ENCODE peak calls at places on chromosomes 7 and 10, in five cellular contexts. One of them, this sample, is unnamed.

GRCh38 chr7:112995091-112995824 is 91.4 kb downstream of the GPR85 start:
- DNase-seq in OCI-LY7: no peak
- DNase-seq in MM.1S: no peak
- DNase-seq in heart right ventricle: peak; percentile 54
- DNase-seq in AG10803: peak; percentile 93
- DNase-seq in this sample: peak; percentile 62

GRCh38 chr7:12456506-12456905 is 52.8 kb upstream of the VWDE start:
- DNase-seq in OCI-LY7: no peak
- DNase-seq in MM.1S: no peak
- DNase-seq in heart right ventricle: no peak
- DNase-seq in AG10803: no peak
- DNase-seq in this sample: peak; percentile 17

GRCh38 chr10:110378019-110378418 is 73.3 kb upstream of the SMNDC1 start:
- DNase-seq in OCI-LY7: peak; percentile 55
- DNase-seq in MM.1S: no peak
- DNase-seq in heart right ventricle: no peak
- DNase-seq in AG10803: no peak
- DNase-seq in this sample: no peak

GRCh38 chr7:132161231-132161915 is 414.9 kb downstream of the PLXNA4 start:
- DNase-seq in OCI-LY7: no peak
- DNase-seq in MM.1S: no peak
- DNase-seq in heart right ventricle: peak; percentile 62
- DNase-seq in AG10803: peak; percentile 69
- DNase-seq in this sample: peak; percentile 38

GRCh38 chr7:73879977-73880681 is 19.2 kb downstream of the TMEM270 start:
- DNase-seq in OCI-LY7: no peak
- DNase-seq in MM.1S: no peak
- DNase-seq in heart right ventricle: no peak
- DNase-seq in AG10803: peak; percentile 96
- DNase-seq in this sample: peak; percentile 92

GRCh38 chr10:12388671-12389070 is 39.3 kb downstream of the CAMK1D start:
- DNase-seq in OCI-LY7: no peak
- DNase-seq in MM.1S: no peak
- DNase-seq in heart right ventricle: no peak
- DNase-seq in AG10803: no peak
- DNase-seq in this sample: no peak

GRCh38 chr7:108097703-108098102 is 32.5 kb downstream of the LAMB4 start:
- DNase-seq in OCI-LY7: peak; percentile 2
- DNase-seq in MM.1S: no peak
- DNase-seq in heart right ventricle: no peak
- DNase-seq in AG10803: no peak
- DNase-seq in this sample: no peak

GRCh38 chr10:106355450-106355849 is 809.1 kb downstream of the SORCS1 start:
- DNase-seq in OCI-LY7: no peak
- DNase-seq in MM.1S: no peak
- DNase-seq in heart right ventricle: no peak
- DNase-seq in AG10803: no peak
- DNase-seq in this sample: no peak

GRCh38 chr7:69739906-69740545 is 141.8 kb downstream of the AUTS2 start:
- DNase-seq in OCI-LY7: peak; percentile 35
- DNase-seq in MM.1S: no peak
- DNase-seq in heart right ventricle: peak; percentile 68
- DNase-seq in AG10803: peak; percentile 78
- DNase-seq in this sample: no peak

GRCh38 chr7:3260425-3260762 is 40.7 kb upstream of the SDK1 start:
- DNase-seq in OCI-LY7: no peak
- DNase-seq in MM.1S: no peak
- DNase-seq in heart right ventricle: no peak
- DNase-seq in AG10803: peak; percentile 33
- DNase-seq in this sample: peak; percentile 81

GRCh38 chr10:6200588-6201510 is 1.9 kb upstream of the PFKFB3 start:
- DNase-seq in OCI-LY7: peak; percentile 74
- DNase-seq in MM.1S: peak; percentile 41
- DNase-seq in heart right ventricle: peak; percentile 32
- DNase-seq in AG10803: peak; percentile 25
- DNase-seq in this sample: peak; percentile 59
- H3K4me3 ChIP-seq in OCI-LY7: peak overlapping the region; percentile 99
- H3K4me3 ChIP-seq in MM.1S: peak overlapping the region; percentile 53
- H3K4me3 ChIP-seq in heart right ventricle: peak overlapping the region; percentile 78
- H3K4me3 ChIP-seq in AG10803: peak overlapping the region; percentile 63
- H3K4me3 ChIP-seq in this sample: peak overlapping the region; percentile 59

GRCh38 chr10:33132626-33133025 is 174.6 kb upstream of the ITGB1 start:
- DNase-seq in OCI-LY7: peak; percentile 78
- DNase-seq in MM.1S: no peak
- DNase-seq in heart right ventricle: no peak
- DNase-seq in AG10803: no peak
- DNase-seq in this sample: no peak
- TF ChIP-seq CTCF in OCI-LY7: peak; percentile 82
- TF ChIP-seq CTCF in MM.1S: no peak
- TF ChIP-seq CTCF in heart right ventricle: no peak
- TF ChIP-seq CTCF in AG10803: no peak
- TF ChIP-seq CTCF in this sample: no peak

GRCh38 chr7:468141-468540 is 51.5 kb downstream of the PDGFA start:
- DNase-seq in OCI-LY7: no peak
- DNase-seq in MM.1S: no peak
- DNase-seq in heart right ventricle: no peak
- DNase-seq in AG10803: no peak
- DNase-seq in this sample: no peak
- H3K4me3 ChIP-seq in OCI-LY7: no peak overlapping the region
- H3K4me3 ChIP-seq in MM.1S: no peak overlapping the region
- H3K4me3 ChIP-seq in heart right ventricle: no peak overlapping the region
- H3K4me3 ChIP-seq in AG10803: no peak overlapping the region
- H3K4me3 ChIP-seq in this sample: no peak overlapping the region

GRCh38 chr7:129202058-129202777 is 13.8 kb downstream of the SMO start:
- DNase-seq in OCI-LY7: no peak
- DNase-seq in MM.1S: no peak
- DNase-seq in heart right ventricle: no peak
- DNase-seq in AG10803: no peak
- DNase-seq in this sample: no peak
- TF ChIP-seq CTCF in OCI-LY7: no peak
- TF ChIP-seq CTCF in MM.1S: no peak
- TF ChIP-seq CTCF in heart right ventricle: no peak
- TF ChIP-seq CTCF in AG10803: no peak
- TF ChIP-seq CTCF in this sample: no peak

GRCh38 chr10:130999376-131000202 is 311.9 kb downstream of the TCERG1L start:
- DNase-seq in OCI-LY7: no peak
- DNase-seq in MM.1S: no peak
- DNase-seq in heart right ventricle: no peak
- DNase-seq in AG10803: no peak
- DNase-seq in this sample: no peak

GRCh38 chr10:130997267-130998045 is 314.1 kb downstream of the TCERG1L start:
- DNase-seq in OCI-LY7: no peak
- DNase-seq in MM.1S: no peak
- DNase-seq in heart right ventricle: no peak
- DNase-seq in AG10803: no peak
- DNase-seq in this sample: no peak

GRCh38 chr10:131000244-131000643 is 311.3 kb downstream of the TCERG1L start:
- DNase-seq in OCI-LY7: no peak
- DNase-seq in MM.1S: no peak
- DNase-seq in heart right ventricle: no peak
- DNase-seq in AG10803: no peak
- DNase-seq in this sample: no peak

GRCh38 chr10:130998642-130999041 is 312.9 kb downstream of the TCERG1L start:
- DNase-seq in OCI-LY7: no peak
- DNase-seq in MM.1S: no peak
- DNase-seq in heart right ventricle: no peak
- DNase-seq in AG10803: no peak
- DNase-seq in this sample: no peak

DNA sequence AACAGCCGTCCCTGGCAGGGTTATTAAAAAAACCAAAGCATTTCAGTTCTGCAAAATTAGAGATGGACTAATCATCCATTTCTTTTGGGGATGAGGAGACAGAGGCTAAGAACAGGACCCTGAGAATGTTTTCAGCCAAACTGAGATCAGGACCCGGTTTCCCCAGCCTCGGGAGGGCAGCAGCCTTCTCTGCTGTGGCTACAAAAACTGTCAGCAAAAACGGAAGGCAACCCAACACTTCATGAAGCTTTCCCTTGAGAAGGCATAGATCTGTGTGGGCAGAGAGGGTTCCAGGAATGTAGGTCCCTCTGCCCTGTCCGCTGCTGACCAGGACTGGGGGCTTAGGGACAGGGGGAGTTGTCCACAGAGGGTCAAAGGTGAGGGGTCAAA is 313.5 kb downstream of the TCERG1L start:
- DNase-seq in OCI-LY7: no peak
- DNase-seq in MM.1S: no peak
- DNase-seq in heart right ventricle: no peak
- DNase-seq in AG10803: no peak
- DNase-seq in this sample: no peak
- H3K4me3 ChIP-seq in OCI-LY7: no peak overlapping the region
- H3K4me3 ChIP-seq in MM.1S: no peak overlapping the region
- H3K4me3 ChIP-seq in heart right ventricle: no peak overlapping the region
- H3K4me3 ChIP-seq in AG10803: no peak overlapping the region
- H3K4me3 ChIP-seq in this sample: no peak overlapping the region

DNA sequence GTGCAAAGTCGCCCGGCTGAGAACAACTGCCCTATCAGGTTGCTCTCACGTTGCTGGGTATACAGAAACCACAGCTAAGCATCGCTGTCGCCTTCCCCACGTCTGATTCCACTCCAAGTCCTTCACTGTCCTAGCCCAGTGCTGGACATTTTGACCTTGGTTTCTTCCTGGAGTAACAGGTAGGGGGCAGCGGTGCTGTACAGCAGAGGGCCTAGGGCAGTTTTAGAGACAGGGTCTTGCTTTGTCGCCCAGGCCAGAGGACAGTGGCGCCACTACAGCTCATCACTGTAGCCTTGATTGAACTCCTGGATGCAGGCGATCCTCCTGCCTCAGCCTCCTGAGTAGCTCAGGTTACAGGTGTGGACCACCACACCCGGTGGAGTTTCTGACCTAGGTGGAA is 2.6 kb downstream of the CLDN15 start:
- DNase-seq in OCI-LY7: no peak
- DNase-seq in MM.1S: no peak
- DNase-seq in heart right ventricle: no peak
- DNase-seq in AG10803: no peak
- DNase-seq in this sample: no peak
- TF ChIP-seq CTCF in OCI-LY7: peak; percentile 56
- TF ChIP-seq CTCF in MM.1S: peak; percentile 35
- TF ChIP-seq CTCF in heart right ventricle: no peak
- TF ChIP-seq CTCF in AG10803: peak; percentile 26
- TF ChIP-seq CTCF in this sample: peak; percentile 27

This sample was measured in foreskin fibroblast.